ENCODE peak calls at places on chromosomes 6 and 20, in eight cellular contexts. D is MM.1S, I is mesenchymal stem cell, J is neural progenitor cell, F is PC-3, H is mesendoderm, S is GM23248, Z is IMR-90. X is an unnamed sample.

GRCh38 chr20:62952373-62953166 is at the start of gene SLC17A9:
- DNase-seq in D (peak; percentile 10), Z (peak; percentile 12), H (peak; percentile 87), F (no peak), I (peak; percentile 74), J (peak; percentile 79), S (peak; percentile 82), X (peak; percentile 87)

GRCh38 chr20:15235799-15236198 is 898.4 kb upstream of the FLRT3 start:
- DNase-seq in F (no peak), I (no peak), D (no peak), S (no peak), Z (no peak), H (no peak), J (no peak), X (no peak)

GRCh38 chr20:535958-536357 is 7.6 kb downstream of the CSNK2A1 start:
- DNase-seq in F (no peak), D (no peak), Z (no peak), I (no peak), S (no peak), H (no peak), J (no peak), X (no peak)

GRCh38 chr6:170053966-170054661 is 236.8 kb downstream of the DLL1 start:
- DNase-seq in S (no peak), F (no peak), H (no peak), D (no peak), J (no peak), Z (no peak), I (no peak), X (no peak)

GRCh38 chr20:53660078-53660909 is 66.7 kb upstream of the ZNF217 start:
- DNase-seq in Z (peak; percentile 17), I (peak; percentile 24), S (peak; percentile 32), J (peak; percentile 27), F (no peak), H (no peak), D (peak; percentile 44), X (peak; percentile 37)

GRCh38 chr6:26033942-26034354 is 53.3 kb upstream of the HFE start:
- DNase-seq in J (peak; percentile 57), I (no peak), D (peak; percentile 34), S (no peak), Z (no peak), H (peak; percentile 67), F (no peak), X (peak; percentile 54)

GRCh38 chr6:169254456-169255316 is 1.0 kb upstream of the THBS2 start:
- DNase-seq in Z (no peak), D (no peak), I (no peak), S (peak; percentile 35), J (no peak), F (no peak), H (no peak), X (no peak)

GRCh38 chr20:31788578-31788977 is 30.6 kb upstream of the MYLK2 start:
- DNase-seq in D (no peak), H (peak; percentile 44), F (no peak), I (no peak), S (peak; percentile 84), Z (peak; percentile 28), J (no peak), X (peak; percentile 45)

GRCh38 chr6:13278991-13279390 is 49.3 kb downstream of the TBC1D7 start:
- DNase-seq in I (no peak), Z (peak; percentile 2), H (no peak), S (peak; percentile 92), D (no peak), J (no peak), F (no peak), X (no peak)

GRCh38 chr6:139943391-139943790 is 568.9 kb upstream of the CITED2 start:
- DNase-seq in I (peak; percentile 80), D (no peak), H (no peak), F (peak; percentile 65), Z (peak; percentile 89), S (peak; percentile 76), J (no peak), X (no peak)

GRCh38 chr6:25623874-25624273 is 28.1 kb upstream of the SCGN start:
- DNase-seq in D (no peak), H (no peak), J (no peak), F (no peak), Z (no peak), I (no peak), S (no peak), X (no peak)

GRCh38 chr6:15260099-15260821 is 14.4 kb downstream of the JARID2 start:
- DNase-seq in J (no peak), I (peak; percentile 78), H (no peak), D (no peak), S (peak; percentile 67), F (peak; percentile 34), Z (peak; percentile 67), X (no peak)

GRCh38 chr20:11305406-11305805 is 612.3 kb upstream of the BTBD3 start:
- DNase-seq in H (peak; percentile 29), J (no peak), Z (peak; percentile 5), F (no peak), D (peak; percentile 73), S (no peak), I (no peak), X (peak; percentile 35)

GRCh38 chr6:157622427-157622826 is 200.6 kb upstream of the SNX9 start:
- DNase-seq in J (no peak), Z (no peak), D (no peak), F (no peak), H (no peak), S (no peak), I (no peak), X (no peak)

GRCh38 chr6:142378138-142378875 is 76.5 kb downstream of the ADGRG6 start:
- DNase-seq in I (peak; percentile 62), F (peak; percentile 85), S (peak; percentile 72), J (no peak), D (no peak), Z (peak; percentile 89), H (peak; percentile 78), X (no peak)

GRCh38 chr6:114039835-114040234 is 68.9 kb upstream of the HDAC2 start:
- DNase-seq in D (no peak), Z (no peak), F (no peak), S (no peak), I (no peak), H (no peak), J (no peak), X (no peak)

GRCh38 chr6:75386050-75386770 is 101.6 kb upstream of the TMEM30A start:
- DNase-seq in H (no peak), Z (peak; percentile 79), S (peak; percentile 33), F (no peak), J (no peak), I (peak; percentile 76), D (no peak), X (no peak)

GRCh38 chr6:71079707-71080106 is 122.8 kb upstream of the B3GAT2 start:
- DNase-seq in F (no peak), D (no peak), S (peak; percentile 55), J (no peak), H (no peak), I (peak; percentile 54), Z (peak; percentile 53), X (no peak)

GRCh38 chr6:71080151-71080550 is 123.3 kb upstream of the B3GAT2 start:
- DNase-seq in D (no peak), J (no peak), F (no peak), Z (no peak), H (no peak), S (no peak), I (no peak), X (no peak)

GRCh38 chr6:71077655-71078054 is 120.8 kb upstream of the B3GAT2 start:
- DNase-seq in S (no peak), H (no peak), F (no peak), I (no peak), J (no peak), D (no peak), Z (no peak), X (no peak)

GRCh38 chr6:71080793-71081192 is 123.9 kb upstream of the B3GAT2 start:
- DNase-seq in F (no peak), S (peak; percentile 82), I (peak; percentile 19), D (no peak), J (no peak), Z (peak; percentile 63), H (no peak), X (no peak)

DNA sequence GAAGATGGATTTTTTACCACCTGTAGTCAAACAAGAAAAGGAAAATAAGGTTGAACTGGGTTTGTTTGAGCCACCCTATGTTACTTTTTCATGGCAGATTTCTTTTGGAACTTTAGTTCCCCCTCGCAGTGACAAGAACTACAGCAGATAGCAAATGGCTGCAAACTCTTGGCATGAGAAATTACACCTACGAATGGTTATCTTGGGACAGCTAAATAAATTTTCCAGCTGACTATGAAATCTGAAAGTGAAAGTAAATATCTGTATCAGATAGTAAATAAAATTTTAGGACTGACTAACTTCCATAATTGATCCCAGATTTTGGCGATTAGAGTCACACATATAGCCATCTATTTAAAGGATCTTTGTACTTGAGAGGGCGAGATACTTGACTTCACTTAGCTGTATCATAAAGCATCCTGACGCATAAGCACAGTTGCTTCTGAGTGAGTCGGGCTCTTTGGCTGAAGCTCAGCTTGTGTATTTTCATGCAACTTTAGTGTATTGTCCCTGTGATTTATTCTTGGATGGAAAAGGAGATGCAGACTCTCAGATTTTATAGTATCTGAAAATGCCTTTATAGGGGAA is 125.3 kb upstream of the B3GAT2 start:
- DNase-seq in J (no peak), H (no peak), S (peak; percentile 74), Z (peak; percentile 35), D (no peak), F (no peak), I (peak; percentile 60), X (no peak)
- H3K4me2 ChIP-seq in J (no peak overlapping the region), H (no peak overlapping the region), S (peak overlapping the region; percentile 57), Z (peak overlapping the region; percentile 53), D (peak overlapping the region; percentile 23), F (peak overlapping the region; percentile 48), I (no peak overlapping the region), X (no peak overlapping the region)

DNA sequence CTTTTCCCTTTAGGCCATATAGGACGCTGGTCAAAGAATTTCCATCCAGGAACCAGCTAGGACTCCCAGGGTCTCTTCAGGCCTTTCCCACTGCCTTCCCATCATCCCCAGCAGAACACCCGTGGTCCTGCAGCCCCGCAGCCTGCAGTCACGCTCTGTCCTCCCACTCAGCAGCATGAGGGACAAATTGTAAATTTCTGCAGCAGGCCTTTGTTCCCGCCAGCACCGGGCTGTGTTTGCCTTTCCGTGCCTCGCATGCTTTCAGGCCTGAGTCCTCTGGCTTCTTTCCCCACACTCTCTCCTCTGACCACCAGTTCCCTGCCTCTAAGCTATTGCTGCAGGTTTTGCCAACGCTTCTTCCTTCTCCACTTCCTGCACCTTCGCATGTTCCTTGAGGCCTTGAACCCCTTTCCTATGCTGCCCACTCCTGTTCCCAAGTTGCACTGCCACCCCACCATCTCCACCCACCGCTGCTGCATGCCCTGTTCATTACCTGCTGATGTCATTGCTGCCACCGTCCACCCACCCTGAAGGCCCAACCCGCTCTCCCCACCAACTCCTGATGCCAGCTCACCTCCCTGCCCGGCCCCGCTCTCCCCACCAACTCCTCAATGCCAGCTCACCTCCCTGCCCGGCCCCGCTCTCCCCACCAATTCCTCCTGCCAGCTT is 49.8 kb downstream of the RNASET2 start:
- DNase-seq in S (no peak), D (no peak), I (no peak), H (no peak), J (no peak), Z (no peak), F (no peak), X (no peak)
- H3K9ac ChIP-seq in S (no peak overlapping the region), D (no peak overlapping the region), I (no peak overlapping the region), H (no peak overlapping the region), J (no peak overlapping the region), Z (no peak overlapping the region), F (no peak overlapping the region), X (no peak overlapping the region)

GRCh38 chr6:149366237-149366921 is 33.7 kb upstream of the SUMO4 start:
- DNase-seq in H (no peak), F (no peak), I (no peak), S (no peak), D (no peak), Z (no peak), J (no peak), X (no peak)
- H3K4me2 ChIP-seq in H (no peak overlapping the region), F (no peak overlapping the region), I (no peak overlapping the region), S (no peak overlapping the region), D (no peak overlapping the region), Z (peak overlapping the region; percentile 35), J (no peak overlapping the region), X (no peak overlapping the region)

GRCh38 chr6:104526383-104526782 is 333.3 kb downstream of the HACE1 start:
- DNase-seq in I (no peak), Z (no peak), D (no peak), F (no peak), S (no peak), J (no peak), H (no peak), X (no peak)
- H3K9ac ChIP-seq in I (no peak overlapping the region), Z (no peak overlapping the region), D (no peak overlapping the region), F (no peak overlapping the region), S (no peak overlapping the region), J (no peak overlapping the region), H (no peak overlapping the region), X (no peak overlapping the region)

X was measured in H9.